ENCODE peak calls at places on chromosomes 6 and 20, in seven cellular contexts. T, E, B, K, V, D and L are unnamed samples.

GRCh38 chr6:145139451-145139850 is 595.9 kb downstream of the EPM2A start:
- DNase-seq in T (no peak), E (no peak), B (no peak), K (no peak), V (no peak), D (no peak), L (no peak)

GRCh38 chr6:68094070-68094469 is 541.0 kb upstream of the ADGRB3 start:
- DNase-seq in T (no peak), E (no peak), B (no peak), K (no peak), V (no peak), D (no peak), L (no peak)

GRCh38 chr6:56479381-56479780 is 163.3 kb downstream of the DST start:
- DNase-seq in T (no peak), E (no peak), B (no peak), K (no peak), V (no peak), D (no peak), L (no peak)

GRCh38 chr6:169158182-169158573 is 95.5 kb downstream of the THBS2 start:
- DNase-seq in T (no peak), E (no peak), B (no peak), K (no peak), V (no peak), D (no peak), L (no peak)

GRCh38 chr6:4210619-4211419 is 75.4 kb upstream of the ECI2 start:
- DNase-seq in T (no peak), E (peak), B (peak), K (peak), V (peak), D (peak), L (peak)

GRCh38 chr20:18090477-18090876 is 32.8 kb upstream of the OVOL2 start:
- DNase-seq in T (no peak), E (no peak), B (no peak), K (no peak), V (no peak), D (no peak), L (no peak)

GRCh38 chr6:34235605-34236422 is 859 bp upstream of the HMGA1 start:
- DNase-seq in T (peak), E (peak), B (peak), K (peak), V (peak), D (peak), L (peak)

GRCh38 chr6:168016756-168017525 is 19.5 kb downstream of the KIF25 start:
- DNase-seq in T (no peak), E (no peak), B (no peak), K (no peak), V (no peak), D (no peak), L (no peak)

GRCh38 chr20:34065260-34065659 is 46.8 kb downstream of the EIF2S2 start:
- DNase-seq in T (no peak), E (no peak), B (no peak), K (no peak), V (no peak), D (peak), L (peak)

GRCh38 chr6:29762051-29762450 is 38.8 kb downstream of the HLA-F start:
- DNase-seq in T (no peak), E (no peak), B (no peak), K (no peak), V (no peak), D (peak), L (peak)

GRCh38 chr6:152085533-152085932 is 278.1 kb downstream of the ESR1 start:
- DNase-seq in T (no peak), E (no peak), B (no peak), K (no peak), V (no peak), D (peak), L (peak)

GRCh38 chr6:11320914-11321549 is 88.6 kb upstream of the NEDD9 start:
- DNase-seq in T (no peak), E (no peak), B (no peak), K (no peak), V (no peak), D (no peak), L (no peak)

GRCh38 chr20:46903937-46904336 is 9.3 kb downstream of the EYA2 start:
- DNase-seq in T (no peak), E (no peak), B (no peak), K (no peak), V (no peak), D (no peak), L (no peak)

GRCh38 chr6:4935486-4935885 is 68.4 kb downstream of the RPP40 start:
- DNase-seq in T (no peak), E (no peak), B (no peak), K (peak), V (no peak), D (no peak), L (no peak)